ENCODE peak calls at places on chromosome 14, in six cellular contexts. One of them, this sample, is unnamed.

GRCh38 chr14:102688290-102688689 is 89.0 kb upstream of the TRAF3 start:
- DNase-seq in neural progenitor cell: no peak
- DNase-seq in HCT116: no peak
- DNase-seq in right cardiac atrium: no peak
- DNase-seq in hepatocyte: no peak
- DNase-seq in transverse colon: no peak
- DNase-seq in this sample: no peak

GRCh38 chr14:50812856-50813543 is 18.0 kb downstream of the NIN start:
- DNase-seq in neural progenitor cell: no peak
- DNase-seq in HCT116: no peak
- DNase-seq in right cardiac atrium: no peak
- DNase-seq in transverse colon: no peak
- DNase-seq in hepatocyte: no peak
- DNase-seq in this sample: no peak

GRCh38 chr14:56881181-56881580 is 70.9 kb upstream of the OTX2 start:
- DNase-seq in transverse colon: no peak
- DNase-seq in neural progenitor cell: no peak
- DNase-seq in HCT116: no peak
- DNase-seq in right cardiac atrium: no peak
- DNase-seq in hepatocyte: no peak
- DNase-seq in this sample: no peak

GRCh38 chr14:26621807-26622560 is 24.2 kb upstream of the NOVA1 start:
- DNase-seq in hepatocyte: no peak
- DNase-seq in transverse colon: no peak
- DNase-seq in neural progenitor cell: peak
- DNase-seq in right cardiac atrium: no peak
- DNase-seq in HCT116: no peak
- DNase-seq in this sample: no peak

GRCh38 chr14:34906287-34906686 is 31.1 kb upstream of the BAZ1A start:
- DNase-seq in transverse colon: no peak
- DNase-seq in hepatocyte: no peak
- DNase-seq in HCT116: no peak
- DNase-seq in neural progenitor cell: no peak
- DNase-seq in right cardiac atrium: no peak
- DNase-seq in this sample: no peak

GRCh38 chr14:105375635-105376057 is 22.7 kb upstream of the TEX22 start:
- DNase-seq in transverse colon: no peak
- DNase-seq in hepatocyte: no peak
- DNase-seq in HCT116: no peak
- DNase-seq in right cardiac atrium: no peak
- DNase-seq in neural progenitor cell: no peak
- DNase-seq in this sample: no peak

GRCh38 chr14:85534914-85535313 is 5.0 kb downstream of the FLRT2 start:
- DNase-seq in transverse colon: no peak
- DNase-seq in hepatocyte: peak
- DNase-seq in neural progenitor cell: peak
- DNase-seq in HCT116: no peak
- DNase-seq in right cardiac atrium: no peak
- DNase-seq in this sample: no peak

GRCh38 chr14:66078031-66078430 is 408.1 kb upstream of the CCDC196 start:
- DNase-seq in neural progenitor cell: no peak
- DNase-seq in hepatocyte: no peak
- DNase-seq in right cardiac atrium: no peak
- DNase-seq in HCT116: no peak
- DNase-seq in transverse colon: no peak
- DNase-seq in this sample: no peak

GRCh38 chr14:75715926-75716780 is 55.1 kb downstream of the TTLL5 start:
- DNase-seq in neural progenitor cell: no peak
- DNase-seq in HCT116: no peak
- DNase-seq in hepatocyte: no peak
- DNase-seq in right cardiac atrium: no peak
- DNase-seq in transverse colon: no peak
- DNase-seq in this sample: no peak

GRCh38 chr14:79091381-79091963 is 921.3 kb downstream of the NRXN3 start:
- DNase-seq in HCT116: no peak
- DNase-seq in hepatocyte: no peak
- DNase-seq in transverse colon: no peak
- DNase-seq in right cardiac atrium: no peak
- DNase-seq in neural progenitor cell: peak
- DNase-seq in this sample: no peak

GRCh38 chr14:106556665-106557289 is 1030.4 kb downstream of the TMEM121 start:
- DNase-seq in neural progenitor cell: no peak
- DNase-seq in right cardiac atrium: peak
- DNase-seq in hepatocyte: no peak
- DNase-seq in transverse colon: peak
- DNase-seq in HCT116: no peak
- DNase-seq in this sample: peak

GRCh38 chr14:79369359-79370332 is 841.7 kb downstream of the DIO2 start:
- DNase-seq in right cardiac atrium: no peak
- DNase-seq in HCT116: no peak
- DNase-seq in transverse colon: no peak
- DNase-seq in hepatocyte: peak
- DNase-seq in neural progenitor cell: no peak
- DNase-seq in this sample: no peak

GRCh38 chr14:21220874-21221477 is 48.3 kb downstream of the HNRNPC start:
- DNase-seq in right cardiac atrium: no peak
- DNase-seq in transverse colon: no peak
- DNase-seq in HCT116: no peak
- DNase-seq in neural progenitor cell: no peak
- DNase-seq in hepatocyte: no peak
- DNase-seq in this sample: no peak

GRCh38 chr14:104644236-104644635 is 39.7 kb upstream of the TMEM179 start:
- DNase-seq in right cardiac atrium: no peak
- DNase-seq in neural progenitor cell: no peak
- DNase-seq in transverse colon: no peak
- DNase-seq in HCT116: no peak
- DNase-seq in hepatocyte: no peak
- DNase-seq in this sample: peak

GRCh38 chr14:49769581-49770211 is 1.7 kb downstream of the KLHDC2 start:
- DNase-seq in right cardiac atrium: peak
- DNase-seq in transverse colon: peak
- DNase-seq in HCT116: no peak
- DNase-seq in hepatocyte: no peak
- DNase-seq in neural progenitor cell: no peak
- DNase-seq in this sample: no peak
- H3K27ac ChIP-seq in right cardiac atrium: no peak
- H3K27ac ChIP-seq in transverse colon: peak
- H3K27ac ChIP-seq in HCT116: no peak
- H3K27ac ChIP-seq in hepatocyte: peak
- H3K27ac ChIP-seq in neural progenitor cell: no peak
- H3K27ac ChIP-seq in this sample: peak

DNA sequence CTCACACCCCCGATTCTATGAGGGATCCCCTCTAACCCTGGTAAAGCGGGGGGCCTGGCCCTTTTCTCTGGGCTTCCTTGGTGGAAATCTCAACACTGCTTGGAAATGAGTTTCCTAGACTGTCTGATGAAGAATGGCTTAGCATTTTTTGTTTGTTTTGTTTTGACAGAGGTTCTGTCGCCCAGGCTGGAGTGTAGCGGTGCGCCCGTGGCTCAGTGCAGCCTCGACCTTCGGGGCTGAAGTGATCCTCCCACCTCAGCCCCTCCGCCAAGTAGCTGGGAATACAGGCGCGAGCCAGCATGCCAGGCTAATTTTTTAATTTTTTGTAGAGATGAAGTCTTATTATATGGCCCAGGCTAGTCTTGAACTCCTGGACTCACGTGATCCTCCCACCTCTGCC is 30.3 kb downstream of the TC2N start:
- DNase-seq in right cardiac atrium: no peak
- DNase-seq in HCT116: no peak
- DNase-seq in transverse colon: no peak
- DNase-seq in neural progenitor cell: no peak
- DNase-seq in hepatocyte: no peak
- DNase-seq in this sample: no peak
- H3K27ac ChIP-seq in right cardiac atrium: no peak
- H3K27ac ChIP-seq in HCT116: no peak
- H3K27ac ChIP-seq in transverse colon: peak
- H3K27ac ChIP-seq in neural progenitor cell: no peak
- H3K27ac ChIP-seq in hepatocyte: peak
- H3K27ac ChIP-seq in this sample: peak

GRCh38 chr14:93971635-93972027 is 4.7 kb downstream of the ASB2 start:
- DNase-seq in neural progenitor cell: no peak
- DNase-seq in HCT116: no peak
- DNase-seq in transverse colon: no peak
- DNase-seq in right cardiac atrium: no peak
- DNase-seq in hepatocyte: no peak
- DNase-seq in this sample: no peak

GRCh38 chr14:93974833-93975232 is 1.5 kb downstream of the ASB2 start:
- DNase-seq in HCT116: no peak
- DNase-seq in transverse colon: no peak
- DNase-seq in right cardiac atrium: peak
- DNase-seq in hepatocyte: no peak
- DNase-seq in neural progenitor cell: no peak
- DNase-seq in this sample: peak

GRCh38 chr14:93974299-93974698 is 2.1 kb downstream of the ASB2 start:
- DNase-seq in neural progenitor cell: no peak
- DNase-seq in transverse colon: no peak
- DNase-seq in hepatocyte: no peak
- DNase-seq in right cardiac atrium: no peak
- DNase-seq in HCT116: no peak
- DNase-seq in this sample: no peak

GRCh38 chr14:93972618-93973205 is 3.7 kb downstream of the ASB2 start:
- DNase-seq in right cardiac atrium: no peak
- DNase-seq in neural progenitor cell: no peak
- DNase-seq in hepatocyte: no peak
- DNase-seq in transverse colon: no peak
- DNase-seq in HCT116: no peak
- DNase-seq in this sample: no peak

GRCh38 chr14:93973607-93974006 is 2.8 kb downstream of the ASB2 start:
- DNase-seq in right cardiac atrium: no peak
- DNase-seq in hepatocyte: no peak
- DNase-seq in transverse colon: no peak
- DNase-seq in HCT116: no peak
- DNase-seq in neural progenitor cell: no peak
- DNase-seq in this sample: no peak
- H3K27ac ChIP-seq in right cardiac atrium: peak
- H3K27ac ChIP-seq in hepatocyte: no peak
- H3K27ac ChIP-seq in transverse colon: peak
- H3K27ac ChIP-seq in HCT116: no peak
- H3K27ac ChIP-seq in neural progenitor cell: no peak
- H3K27ac ChIP-seq in this sample: no peak

DNA sequence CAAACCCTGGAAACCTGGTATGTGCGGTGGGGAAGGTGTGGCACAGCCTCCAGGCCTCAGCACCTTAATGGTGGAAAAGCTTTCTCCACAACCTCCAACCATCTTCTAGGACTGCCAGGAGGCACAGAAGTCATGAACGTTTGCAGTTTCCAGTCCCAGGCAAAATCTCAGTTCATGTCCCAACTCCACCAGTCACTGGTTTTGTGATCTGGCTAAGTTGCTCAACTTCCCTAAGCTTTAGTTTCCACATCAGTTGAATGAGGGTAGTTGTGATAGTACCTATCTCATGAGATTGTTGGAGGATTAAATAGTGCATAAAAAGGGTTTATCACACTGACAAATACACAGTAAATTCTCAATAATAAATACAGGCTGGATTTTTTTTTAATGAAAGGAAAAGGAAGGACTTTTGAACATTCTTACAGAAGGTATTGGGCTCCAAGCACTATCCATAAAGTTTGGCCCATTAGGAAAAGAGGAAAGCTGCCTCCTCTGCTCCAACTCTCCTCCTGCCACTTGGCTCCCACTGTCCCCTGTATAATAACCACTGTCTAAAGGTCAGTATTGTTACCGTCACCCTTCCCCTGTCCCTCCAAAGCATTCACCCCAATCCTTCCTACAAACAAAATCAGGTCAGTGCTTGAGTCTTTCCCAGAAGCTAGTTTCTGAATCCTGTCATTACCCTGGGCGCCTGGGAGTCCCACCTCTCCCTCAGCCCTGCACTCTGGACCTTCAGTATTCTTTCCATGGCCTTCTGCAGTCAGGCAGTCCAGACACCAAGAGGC is 6.3 kb downstream of the PCK2 start:
- DNase-seq in neural progenitor cell: no peak
- DNase-seq in transverse colon: no peak
- DNase-seq in right cardiac atrium: no peak
- DNase-seq in HCT116: no peak
- DNase-seq in hepatocyte: no peak
- DNase-seq in this sample: no peak
- H3K27ac ChIP-seq in neural progenitor cell: no peak
- H3K27ac ChIP-seq in transverse colon: no peak
- H3K27ac ChIP-seq in right cardiac atrium: no peak
- H3K27ac ChIP-seq in HCT116: no peak
- H3K27ac ChIP-seq in hepatocyte: no peak
- H3K27ac ChIP-seq in this sample: no peak

GRCh38 chr14:100570726-100571454 is 16.3 kb downstream of the BEGAIN start:
- DNase-seq in transverse colon: no peak
- DNase-seq in hepatocyte: no peak
- DNase-seq in HCT116: no peak
- DNase-seq in neural progenitor cell: no peak
- DNase-seq in right cardiac atrium: no peak
- DNase-seq in this sample: no peak
- H3K27ac ChIP-seq in transverse colon: no peak
- H3K27ac ChIP-seq in hepatocyte: no peak
- H3K27ac ChIP-seq in HCT116: no peak
- H3K27ac ChIP-seq in neural progenitor cell: no peak
- H3K27ac ChIP-seq in right cardiac atrium: no peak
- H3K27ac ChIP-seq in this sample: no peak

GRCh38 chr14:99601301-99601945 is 2.6 kb downstream of the CCDC85C start:
- DNase-seq in neural progenitor cell: no peak
- DNase-seq in hepatocyte: peak
- DNase-seq in HCT116: no peak
- DNase-seq in right cardiac atrium: peak
- DNase-seq in transverse colon: peak
- DNase-seq in this sample: no peak
- H3K27ac ChIP-seq in neural progenitor cell: no peak
- H3K27ac ChIP-seq in hepatocyte: peak
- H3K27ac ChIP-seq in HCT116: no peak
- H3K27ac ChIP-seq in right cardiac atrium: peak
- H3K27ac ChIP-seq in transverse colon: peak
- H3K27ac ChIP-seq in this sample: peak

GRCh38 chr14:68590233-68590535 is 202.7 kb downstream of the ZFP36L1 start:
- DNase-seq in HCT116: no peak
- DNase-seq in transverse colon: no peak
- DNase-seq in neural progenitor cell: no peak
- DNase-seq in right cardiac atrium: no peak
- DNase-seq in hepatocyte: no peak
- DNase-seq in this sample: no peak

GRCh38 chr14:68589447-68590232 is 203.2 kb downstream of the ZFP36L1 start:
- DNase-seq in HCT116: no peak
- DNase-seq in transverse colon: peak
- DNase-seq in neural progenitor cell: no peak
- DNase-seq in right cardiac atrium: peak
- DNase-seq in hepatocyte: peak
- DNase-seq in this sample: no peak

GRCh38 chr14:68583527-68584275 is 209.2 kb downstream of the ZFP36L1 start:
- DNase-seq in right cardiac atrium: no peak
- DNase-seq in neural progenitor cell: no peak
- DNase-seq in HCT116: no peak
- DNase-seq in hepatocyte: no peak
- DNase-seq in transverse colon: no peak
- DNase-seq in this sample: peak

GRCh38 chr14:68584786-68585185 is 208.1 kb downstream of the ZFP36L1 start:
- DNase-seq in neural progenitor cell: no peak
- DNase-seq in transverse colon: no peak
- DNase-seq in HCT116: no peak
- DNase-seq in hepatocyte: no peak
- DNase-seq in right cardiac atrium: no peak
- DNase-seq in this sample: no peak

GRCh38 chr14:68585690-68586089 is 207.2 kb downstream of the ZFP36L1 start:
- DNase-seq in transverse colon: no peak
- DNase-seq in neural progenitor cell: peak
- DNase-seq in HCT116: no peak
- DNase-seq in right cardiac atrium: no peak
- DNase-seq in hepatocyte: peak
- DNase-seq in this sample: no peak
- H3K27ac ChIP-seq in transverse colon: peak
- H3K27ac ChIP-seq in neural progenitor cell: peak
- H3K27ac ChIP-seq in HCT116: no peak
- H3K27ac ChIP-seq in right cardiac atrium: no peak
- H3K27ac ChIP-seq in hepatocyte: peak
- H3K27ac ChIP-seq in this sample: no peak